ENCODE peak calls at places on chromosomes 1 and 21, in five cellular contexts. V, H, X, A and B are unnamed samples.

GRCh38 chr1:201020040-201020591 is 3.4 kb downstream of the KIF21B start:
- DNase-seq in A (peak), V (peak), X (no peak), H (peak), B (no peak)

GRCh38 chr1:116909511-116910378 is at the start of gene PTGFRN:
- DNase-seq in X (no peak), A (no peak), H (peak), V (peak), B (peak)

GRCh38 chr1:200738348-200738732 is 353 bp upstream of the CAMSAP2 start:
- DNase-seq in A (no peak), X (no peak), H (no peak), V (no peak), B (no peak)

GRCh38 chr1:39671793-39672550 is at the start of gene NT5C1A:
- DNase-seq in V (no peak), A (peak), H (peak), X (no peak), B (peak)

GRCh38 chr1:154517661-154518060 is 15.4 kb upstream of the SHE start:
- DNase-seq in V (no peak), A (no peak), X (no peak), H (no peak), B (no peak)

GRCh38 chr21:33914188-33914587 is 1.4 kb downstream of the ATP5PO start:
- DNase-seq in X (no peak), V (no peak), A (no peak), H (no peak), B (no peak)

GRCh38 chr1:244400974-244401373 is 50.7 kb downstream of the ADSS2 start:
- DNase-seq in A (no peak), X (no peak), V (no peak), H (no peak), B (no peak)

GRCh38 chr1:111762332-111762731 is 6.6 kb downstream of the DDX20 start:
- DNase-seq in H (no peak), V (no peak), X (no peak), A (no peak), B (no peak)

GRCh38 chr1:161139765-161140164 is 7.3 kb upstream of the DEDD start:
- DNase-seq in A (peak), H (peak), V (peak), X (no peak), B (no peak)